ENCODE peak calls at places on chromosomes 2 and 18, in seven cellular contexts. W, J, B, V, T, I and A are unnamed samples.

GRCh38 chr2:64338107-64338506 is 115.9 kb upstream of the LGALSL start:
- DNase-seq in J (no peak), T (no peak), I (no peak), W (no peak), B (no peak), V (no peak), A (no peak)

GRCh38 chr2:181466661-181467576 is 9.7 kb downstream of the ITGA4 start:
- DNase-seq in W (peak), J (peak), T (peak), I (peak), V (peak), B (peak), A (no peak)

GRCh38 chr2:225911019-225911418 is 511.5 kb downstream of the NYAP2 start:
- DNase-seq in W (no peak), T (no peak), I (no peak), J (no peak), B (no peak), V (no peak), A (no peak)

GRCh38 chr2:172086349-172087190 is 1.3 kb downstream of the DLX1 start:
- DNase-seq in T (no peak), I (peak), W (peak), J (no peak), V (peak), B (no peak), A (no peak)

GRCh38 chr2:61018319-61018750 is 280 bp upstream of the PUS10 start:
- DNase-seq in I (no peak), V (no peak), W (no peak), J (no peak), B (no peak), T (peak), A (no peak)

GRCh38 chr2:175889557-175890355 is 112.3 kb downstream of the LNPK start:
- DNase-seq in J (no peak), V (no peak), T (no peak), B (no peak), W (no peak), I (no peak), A (no peak)

GRCh38 chr18:62741118-62741566 is 25.8 kb downstream of the PHLPP1 start:
- DNase-seq in W (peak), B (no peak), J (no peak), V (no peak), I (no peak), T (peak), A (no peak)

GRCh38 chr18:76707534-76707933 is 114.8 kb upstream of the ZNF236 start:
- DNase-seq in B (no peak), I (no peak), W (no peak), T (no peak), V (no peak), J (no peak), A (no peak)

GRCh38 chr2:231533086-231533776 is 3.0 kb upstream of the NMUR1 start:
- DNase-seq in J (no peak), I (no peak), T (no peak), V (no peak), B (no peak), W (no peak), A (no peak)

GRCh38 chr2:31526946-31527345 is 53.8 kb downstream of the SRD5A2 start:
- DNase-seq in W (no peak), V (no peak), I (no peak), B (no peak), T (peak), J (no peak), A (peak)

GRCh38 chr18:31244737-31245432 is 73.1 kb upstream of the DSG1 start:
- DNase-seq in I (no peak), B (no peak), W (no peak), J (no peak), T (no peak), V (no peak), A (no peak)

GRCh38 chr18:31245820-31246219 is 72.1 kb upstream of the DSG1 start:
- DNase-seq in T (no peak), J (no peak), V (no peak), B (no peak), I (no peak), W (no peak), A (no peak)

GRCh38 chr18:31241425-31241824 is 76.5 kb upstream of the DSG1 start:
- DNase-seq in V (no peak), B (no peak), J (no peak), W (no peak), I (no peak), T (no peak), A (no peak)

GRCh38 chr18:31243740-31244512 is 74.0 kb upstream of the DSG1 start:
- DNase-seq in B (no peak), J (no peak), I (no peak), V (no peak), W (no peak), T (no peak), A (no peak)

GRCh38 chr18:31241900-31242409 is 76.0 kb upstream of the DSG1 start:
- DNase-seq in W (peak), V (no peak), I (peak), B (no peak), T (no peak), J (no peak), A (no peak)
- TF ChIP-seq CTCF in W (peak), V (peak), I (peak), B (peak), T (peak), J (peak), A (no peak)

GRCh38 chr2:233035426-233036161 is 3.1 kb downstream of the NEU2 start:
- DNase-seq in T (no peak), V (no peak), W (no peak), J (no peak), I (no peak), B (no peak), A (no peak)
- H3K4me3 ChIP-seq in T (no peak), V (no peak), W (no peak), J (no peak), I (no peak), B (no peak), A (no peak)

DNA sequence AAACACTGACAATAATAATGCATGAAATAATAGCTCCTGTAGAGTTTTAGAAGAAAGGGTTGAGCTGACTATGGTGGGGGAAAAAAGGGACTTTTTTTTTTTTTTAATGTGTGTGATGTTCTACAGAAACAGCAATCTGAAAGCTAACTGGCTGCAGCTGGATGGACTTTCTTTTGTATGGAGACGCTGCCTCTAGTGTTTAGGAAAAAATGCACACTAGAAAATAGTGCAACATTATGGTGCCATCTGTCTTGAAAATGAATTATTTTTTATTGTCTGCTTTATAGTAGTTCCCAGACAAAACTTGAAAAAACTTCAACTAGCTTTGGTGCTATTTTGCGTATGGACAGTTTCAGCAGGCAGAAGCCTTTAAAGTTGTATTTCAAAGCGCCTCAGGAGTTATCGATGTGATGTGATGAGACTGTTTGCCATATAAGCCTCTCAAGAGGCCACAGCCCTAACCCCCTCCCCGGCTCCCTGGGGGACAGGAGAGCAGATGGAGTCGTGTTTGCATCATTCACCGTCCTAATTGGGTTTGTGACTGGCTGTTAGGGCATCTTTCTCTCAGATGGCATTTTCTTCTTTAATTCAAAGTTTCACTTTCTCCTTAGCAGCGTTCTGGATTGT is 86.9 kb downstream of the LTBP1 start:
- DNase-seq in V (no peak), W (peak), T (peak), B (no peak), J (no peak), I (no peak), A (no peak)
- TF ChIP-seq CTCF in V (peak), W (peak), T (peak), B (peak), J (peak), I (no peak), A (peak)

GRCh38 chr2:197386242-197386641 is 48.6 kb downstream of the SF3B1 start:
- DNase-seq in V (no peak), J (no peak), T (no peak), B (no peak), W (no peak), I (no peak), A (no peak)
- H3K4me3 ChIP-seq in V (no peak), J (no peak), T (no peak), B (no peak), W (no peak), I (no peak), A (no peak)

DNA sequence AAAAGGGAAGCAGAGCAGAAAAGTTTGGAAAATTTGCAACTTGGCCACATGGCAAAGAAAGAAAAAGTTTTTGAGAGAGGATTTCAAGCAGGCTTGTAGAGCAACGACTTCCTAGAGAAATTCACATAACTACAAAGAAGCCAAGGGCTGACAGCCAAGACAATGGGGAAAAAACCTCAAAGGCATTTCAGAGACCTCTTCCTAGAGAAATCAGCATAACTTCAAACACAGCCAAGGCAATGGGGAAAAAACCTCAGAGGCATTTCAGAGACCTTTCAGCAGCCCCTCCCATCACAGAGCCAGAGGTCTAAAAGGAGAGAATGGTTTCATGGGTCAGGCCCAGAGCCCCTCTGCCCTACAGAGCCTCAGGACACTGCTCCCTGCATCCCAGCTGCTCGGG is 7.2 kb downstream of the ADI1 start:
- DNase-seq in I (no peak), J (no peak), V (no peak), T (no peak), W (peak), B (no peak), A (no peak)
- TF ChIP-seq CTCF in I (no peak), J (no peak), V (no peak), T (no peak), W (no peak), B (no peak), A (no peak)